ENCODE peak calls at places on chromosomes 12 and 14, in seven cellular contexts. S is HS-5, X is NCI-H524 treated with DMSO at 0.1 percent for 48 hours, H is GM12892, Q is neural progenitor cell, P is esophagus squamous epithelium, D is A172. U is an unnamed sample.

GRCh38 chr12:10395390-10395998 is 5.7 kb upstream of the KLRK1 start:
- DNase-seq in S (peak), X (no peak), H (no peak), Q (no peak), P (no peak), D (peak), U (peak)

GRCh38 chr12:41151789-41152188 is 36.3 kb upstream of the PDZRN4 start:
- DNase-seq in S (peak), X (no peak), H (no peak), Q (no peak), P (no peak), D (peak), U (peak)

GRCh38 chr14:104659764-104660523 is 29.5 kb upstream of the INF2 start:
- DNase-seq in S (no peak), X (no peak), H (no peak), Q (no peak), P (no peak), D (no peak), U (no peak)

GRCh38 chr14:76203086-76204001 is 51.6 kb downstream of the GPATCH2L start:
- DNase-seq in S (peak), X (no peak), H (no peak), Q (no peak), P (no peak), D (peak), U (peak)

GRCh38 chr12:49030714-49031572 is 12.4 kb upstream of the PRKAG1 start:
- DNase-seq in S (no peak), X (no peak), H (peak), Q (no peak), P (no peak), D (no peak), U (no peak)

GRCh38 chr14:92039073-92039719 is 663 bp downstream of the TRIP11 start:
- DNase-seq in S (peak), X (peak), H (no peak), Q (peak), P (no peak), D (peak), U (peak)

GRCh38 chr12:129607293-129607692 is 296.5 kb downstream of the TMEM132D start:
- DNase-seq in S (peak), X (no peak), H (no peak), Q (peak), P (no peak), D (peak), U (no peak)

GRCh38 chr14:77033622-77034521 is 5.4 kb upstream of the IRF2BPL start:
- DNase-seq in S (no peak), X (peak), H (peak), Q (peak), P (no peak), D (peak), U (peak)

GRCh38 chr14:48035836-48036235 is 360.4 kb upstream of the MDGA2 start:
- DNase-seq in S (no peak), X (peak), H (no peak), Q (peak), P (no peak), D (no peak), U (no peak)

GRCh38 chr14:56121786-56122185 is 3.6 kb downstream of the PELI2 start:
- DNase-seq in S (no peak), X (no peak), H (no peak), Q (no peak), P (no peak), D (no peak), U (no peak)

GRCh38 chr12:113130457-113131135 is 5.0 kb downstream of the RASAL1 start:
- DNase-seq in S (no peak), X (no peak), H (no peak), Q (peak), P (no peak), D (peak), U (no peak)

GRCh38 chr12:90290980-90291975 is 582.6 kb upstream of the ATP2B1 start:
- DNase-seq in S (no peak), X (no peak), H (no peak), Q (no peak), P (no peak), D (no peak), U (no peak)

GRCh38 chr14:102341566-102341965 is 21.1 kb downstream of the CINP start:
- DNase-seq in S (no peak), X (no peak), H (no peak), Q (no peak), P (no peak), D (no peak), U (no peak)

GRCh38 chr12:23055004-23055403 is 430.0 kb downstream of the ETNK1 start:
- DNase-seq in S (no peak), X (no peak), H (no peak), Q (peak), P (no peak), D (peak), U (peak)